ENCODE peak calls at places on chromosomes 3 and 15, in five cellular contexts. One of them, this sample, is unnamed.

GRCh38 chr3:79461129-79461792 is 306.5 kb downstream of the ROBO1 start:
- DNase-seq in NCI-H524 treated with DMSO at 0.1 percent for 48 hours: no peak
- DNase-seq in mucosa of gallbladder: no peak
- DNase-seq in activated CD4-positive, alpha-beta memory T cell treated with anti-CD3 and anti-CD28 coated beads for 36 hours: no peak
- DNase-seq in ovary: no peak
- DNase-seq in this sample: no peak

GRCh38 chr15:84982301-84982920 is 755 bp downstream of the PDE8A start:
- DNase-seq in NCI-H524 treated with DMSO at 0.1 percent for 48 hours: no peak
- DNase-seq in activated CD4-positive, alpha-beta memory T cell treated with anti-CD3 and anti-CD28 coated beads for 36 hours: peak
- DNase-seq in ovary: peak
- DNase-seq in mucosa of gallbladder: peak
- DNase-seq in this sample: no peak

GRCh38 chr15:100889359-100890058 is 9.9 kb downstream of the ALDH1A3 start:
- DNase-seq in NCI-H524 treated with DMSO at 0.1 percent for 48 hours: no peak
- DNase-seq in ovary: peak
- DNase-seq in activated CD4-positive, alpha-beta memory T cell treated with anti-CD3 and anti-CD28 coated beads for 36 hours: no peak
- DNase-seq in mucosa of gallbladder: peak
- DNase-seq in this sample: no peak

GRCh38 chr3:121696190-121696589 is 35.5 kb upstream of the HCLS1 start:
- DNase-seq in mucosa of gallbladder: no peak
- DNase-seq in activated CD4-positive, alpha-beta memory T cell treated with anti-CD3 and anti-CD28 coated beads for 36 hours: no peak
- DNase-seq in NCI-H524 treated with DMSO at 0.1 percent for 48 hours: no peak
- DNase-seq in ovary: no peak
- DNase-seq in this sample: no peak

GRCh38 chr15:93196136-93196670 is 107.2 kb upstream of the RGMA start:
- DNase-seq in mucosa of gallbladder: no peak
- DNase-seq in NCI-H524 treated with DMSO at 0.1 percent for 48 hours: no peak
- DNase-seq in activated CD4-positive, alpha-beta memory T cell treated with anti-CD3 and anti-CD28 coated beads for 36 hours: no peak
- DNase-seq in ovary: no peak
- DNase-seq in this sample: no peak

GRCh38 chr3:81513591-81513990 is 247.9 kb downstream of the GBE1 start:
- DNase-seq in ovary: no peak
- DNase-seq in activated CD4-positive, alpha-beta memory T cell treated with anti-CD3 and anti-CD28 coated beads for 36 hours: no peak
- DNase-seq in NCI-H524 treated with DMSO at 0.1 percent for 48 hours: no peak
- DNase-seq in mucosa of gallbladder: no peak
- DNase-seq in this sample: no peak

GRCh38 chr3:3778641-3779270 is 20.5 kb upstream of the LRRN1 start:
- DNase-seq in mucosa of gallbladder: no peak
- DNase-seq in ovary: no peak
- DNase-seq in activated CD4-positive, alpha-beta memory T cell treated with anti-CD3 and anti-CD28 coated beads for 36 hours: no peak
- DNase-seq in NCI-H524 treated with DMSO at 0.1 percent for 48 hours: no peak
- DNase-seq in this sample: no peak

GRCh38 chr3:43818229-43818628 is 127.5 kb downstream of the ABHD5 start:
- DNase-seq in ovary: no peak
- DNase-seq in NCI-H524 treated with DMSO at 0.1 percent for 48 hours: no peak
- DNase-seq in mucosa of gallbladder: no peak
- DNase-seq in activated CD4-positive, alpha-beta memory T cell treated with anti-CD3 and anti-CD28 coated beads for 36 hours: no peak
- DNase-seq in this sample: no peak

GRCh38 chr15:91263632-91264477 is 163.8 kb downstream of the SV2B start:
- DNase-seq in NCI-H524 treated with DMSO at 0.1 percent for 48 hours: no peak
- DNase-seq in mucosa of gallbladder: peak
- DNase-seq in ovary: no peak
- DNase-seq in activated CD4-positive, alpha-beta memory T cell treated with anti-CD3 and anti-CD28 coated beads for 36 hours: no peak
- DNase-seq in this sample: no peak

GRCh38 chr15:57427367-57427821 is 51.1 kb downstream of the CGNL1 start:
- DNase-seq in ovary: no peak
- DNase-seq in NCI-H524 treated with DMSO at 0.1 percent for 48 hours: no peak
- DNase-seq in activated CD4-positive, alpha-beta memory T cell treated with anti-CD3 and anti-CD28 coated beads for 36 hours: no peak
- DNase-seq in mucosa of gallbladder: no peak
- DNase-seq in this sample: no peak

GRCh38 chr3:51974963-51975856 is at the start of gene ABHD14A:
- DNase-seq in NCI-H524 treated with DMSO at 0.1 percent for 48 hours: no peak
- DNase-seq in mucosa of gallbladder: peak
- DNase-seq in ovary: peak
- DNase-seq in activated CD4-positive, alpha-beta memory T cell treated with anti-CD3 and anti-CD28 coated beads for 36 hours: peak
- DNase-seq in this sample: no peak

GRCh38 chr15:46518381-46518780 is 883.6 kb downstream of the SQOR start:
- DNase-seq in ovary: no peak
- DNase-seq in activated CD4-positive, alpha-beta memory T cell treated with anti-CD3 and anti-CD28 coated beads for 36 hours: no peak
- DNase-seq in mucosa of gallbladder: no peak
- DNase-seq in NCI-H524 treated with DMSO at 0.1 percent for 48 hours: no peak
- DNase-seq in this sample: no peak